ENCODE peak calls at places on chromosomes 5 and 9, in eight cellular contexts. L, F, R, E, X, M, D and Q are unnamed samples.

GRCh38 chr9:137141976-137142936 is 3.3 kb downstream of the GRIN1 start:
- DNase-seq in M (no peak), E (no peak), D (no peak), R (peak), F (no peak), X (no peak), L (no peak), Q (no peak)

GRCh38 chr5:153276151-153276550 is 214.3 kb upstream of the GRIA1 start:
- DNase-seq in F (no peak), L (no peak), X (peak), M (no peak), E (peak), R (peak), D (no peak), Q (peak)

GRCh38 chr9:18493361-18494015 is 19.5 kb downstream of the ADAMTSL1 start:
- DNase-seq in L (no peak), X (no peak), D (no peak), E (no peak), M (no peak), R (no peak), F (no peak), Q (no peak)

GRCh38 chr9:9299134-9299533 is 1313.7 kb downstream of the PTPRD start:
- DNase-seq in M (no peak), E (no peak), L (no peak), F (no peak), D (no peak), X (no peak), R (no peak), Q (no peak)

GRCh38 chr5:159448-160172 is 31.7 kb upstream of the LRRC14B start:
- DNase-seq in E (no peak), L (no peak), R (peak), D (no peak), M (peak), F (no peak), X (no peak), Q (no peak)

GRCh38 chr9:89606567-89607311 is 1.9 kb downstream of the GADD45G start:
- DNase-seq in M (no peak), R (peak), E (no peak), D (peak), X (peak), F (peak), L (no peak), Q (peak)

GRCh38 chr5:180287868-180288267 is 4.0 kb downstream of the MAPK9 start:
- DNase-seq in E (no peak), X (no peak), F (no peak), M (no peak), D (no peak), L (no peak), R (no peak), Q (no peak)

GRCh38 chr5:159208508-159209437 is 580 bp downstream of the RNF145 start:
- DNase-seq in E (peak), F (peak), D (no peak), L (no peak), M (no peak), X (peak), R (peak), Q (peak)

GRCh38 chr9:92767078-92768054 is 2.7 kb upstream of the BICD2 start:
- DNase-seq in E (no peak), F (no peak), X (no peak), D (no peak), L (no peak), M (no peak), R (no peak), Q (no peak)

GRCh38 chr9:9749591-9749990 is 863.2 kb downstream of the PTPRD start:
- DNase-seq in F (no peak), E (peak), L (no peak), D (no peak), X (no peak), M (no peak), R (no peak), Q (no peak)

GRCh38 chr5:77851229-77852067 is 75.3 kb upstream of the TBCA start:
- DNase-seq in X (peak), R (peak), E (no peak), F (peak), M (no peak), D (no peak), L (no peak), Q (peak)

GRCh38 chr9:125049212-125049611 is 94.1 kb downstream of the SCAI start:
- DNase-seq in E (no peak), D (no peak), R (no peak), M (no peak), L (no peak), F (no peak), X (peak), Q (no peak)

GRCh38 chr9:121858788-121859187 is 207.4 kb downstream of the DAB2IP start:
- DNase-seq in E (no peak), D (no peak), R (peak), M (no peak), F (no peak), X (no peak), L (no peak), Q (no peak)

GRCh38 chr5:1726956-1727355 is 72.7 kb downstream of the MRPL36 start:
- DNase-seq in D (no peak), M (no peak), F (no peak), X (no peak), L (no peak), E (no peak), R (peak), Q (no peak)

GRCh38 chr9:135786146-135786690 is 84.2 kb downstream of the KCNT1 start:
- DNase-seq in X (no peak), M (no peak), E (no peak), F (no peak), R (no peak), L (no peak), D (no peak), Q (no peak)

GRCh38 chr5:52786937-52787599 is 648 bp upstream of the ITGA1 start:
- DNase-seq in D (peak), R (peak), M (no peak), F (no peak), X (no peak), L (no peak), E (peak), Q (peak)

GRCh38 chr5:17228833-17229291 is 11.4 kb downstream of the BASP1 start:
- DNase-seq in X (no peak), M (no peak), E (no peak), L (peak), F (no peak), R (no peak), D (no peak), Q (no peak)

DNA sequence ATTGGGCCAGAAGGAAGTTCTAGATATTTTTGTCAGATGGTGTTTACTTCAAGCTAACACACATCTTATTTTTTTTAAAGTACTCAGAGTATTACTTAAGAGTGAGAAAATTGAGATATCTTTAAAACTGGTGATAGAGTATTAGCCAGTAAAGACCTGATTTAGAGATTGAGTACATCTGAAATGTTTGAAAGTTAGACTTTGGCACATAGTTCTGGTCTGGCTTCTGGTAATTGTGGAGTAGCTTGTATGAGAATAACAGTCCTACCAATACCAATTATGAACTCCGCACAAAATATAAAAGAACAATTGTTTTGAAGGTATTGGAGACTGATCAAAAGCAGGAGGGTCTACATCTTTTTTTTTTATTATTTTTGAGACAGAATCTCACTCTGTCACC is 44.5 kb upstream of the GLIPR2 start:
- DNase-seq in F (no peak), L (no peak), X (no peak), R (no peak), M (no peak), E (peak), D (no peak), Q (no peak)
- H3K27ac ChIP-seq in F (no peak), L (no peak), X (no peak), R (no peak), M (peak), E (no peak), D (no peak), Q (peak)

GRCh38 chr9:131679261-131680020 is 60.4 kb downstream of the RAPGEF1 start:
- DNase-seq in X (no peak), D (no peak), R (no peak), M (no peak), L (no peak), E (no peak), F (no peak), Q (no peak)
- H3K4me3 ChIP-seq in X (no peak), D (no peak), R (no peak), M (no peak), L (peak), E (no peak), F (no peak), Q (no peak)

DNA sequence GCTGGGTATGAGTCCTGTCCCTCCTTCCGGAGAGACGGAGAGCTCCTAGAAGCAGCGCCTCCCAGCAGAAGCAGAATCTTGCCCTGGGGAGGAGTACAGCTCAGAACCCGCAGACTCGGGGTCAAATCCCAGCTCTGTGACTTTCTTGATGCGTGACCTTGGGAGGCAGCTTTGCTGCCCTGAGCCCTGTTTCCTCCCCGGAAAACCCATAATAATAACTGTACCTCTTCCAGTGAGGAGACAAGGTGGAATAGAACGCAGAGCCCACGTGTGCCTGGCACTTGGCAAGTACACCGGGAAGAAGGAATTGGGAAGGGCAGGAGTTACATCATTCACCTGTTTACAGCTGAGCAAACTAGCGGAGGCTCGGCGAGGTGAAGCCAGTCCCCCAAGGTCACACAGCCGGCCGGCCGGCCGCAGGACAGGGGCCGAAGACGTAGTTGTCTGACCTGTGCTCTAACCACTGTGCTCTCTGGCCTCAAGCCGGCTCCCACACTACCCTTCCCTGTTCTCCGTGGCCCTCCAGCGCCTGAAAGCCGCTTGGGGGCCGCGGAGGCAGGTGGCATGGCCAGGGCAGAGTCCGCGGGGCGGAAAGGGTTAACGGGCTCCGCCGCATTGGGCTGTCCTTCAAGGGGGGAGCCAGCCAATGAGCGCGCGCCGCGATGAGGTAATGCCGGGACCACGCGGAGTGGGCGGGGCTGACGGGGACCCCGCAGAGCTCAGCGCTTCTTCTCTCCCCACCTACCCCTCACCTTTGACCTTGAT is 125.3 kb downstream of the C9orf50 start:
- DNase-seq in X (peak), D (peak), M (peak), E (no peak), R (peak), F (peak), L (no peak), Q (peak)
- H3K27ac ChIP-seq in X (no peak), D (peak), M (peak), E (no peak), R (peak), F (peak), L (no peak), Q (peak)

DNA sequence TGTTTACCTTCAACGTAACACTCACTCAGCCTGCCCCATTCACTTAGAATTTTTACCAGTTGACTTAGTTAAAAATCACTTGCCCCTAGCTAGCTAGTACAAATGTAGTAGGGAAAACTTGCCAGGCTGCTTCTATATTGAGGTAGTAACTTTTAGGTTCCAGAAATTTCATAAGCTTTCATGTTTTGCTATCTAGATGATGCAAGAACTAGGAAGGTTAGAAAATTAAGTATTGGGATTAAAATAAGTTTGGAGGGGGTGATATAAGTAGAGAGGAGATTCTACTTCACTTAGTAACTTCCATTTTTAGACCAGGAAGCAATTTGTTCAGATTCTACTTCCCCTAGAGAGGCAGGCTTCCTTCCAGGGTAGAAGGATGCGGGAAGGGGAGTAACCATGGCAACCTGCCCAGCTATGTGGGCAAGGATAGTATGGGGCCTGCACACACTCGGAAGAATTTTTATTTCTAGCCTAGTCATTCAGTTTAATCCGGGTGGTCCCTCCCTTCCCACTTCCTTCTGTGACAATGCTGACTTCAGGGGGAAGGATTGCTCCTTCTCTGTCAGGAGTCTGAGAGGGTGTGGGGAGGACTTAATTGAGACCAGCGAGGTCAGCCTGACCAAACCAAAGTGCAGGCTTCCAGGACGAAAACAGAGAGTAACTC is 4.2 kb downstream of the DAB2 start:
- DNase-seq in E (no peak), M (no peak), X (no peak), D (peak), L (no peak), R (no peak), F (peak), Q (peak)
- H3K4me3 ChIP-seq in E (no peak), M (peak), X (no peak), D (no peak), L (no peak), R (no peak), F (no peak), Q (no peak)

GRCh38 chr5:120538149-120538548 is 74.0 kb downstream of the PRR16 start:
- DNase-seq in R (no peak), M (no peak), F (no peak), D (no peak), L (no peak), E (no peak), X (no peak), Q (no peak)

GRCh38 chr5:120540097-120540496 is 76.0 kb downstream of the PRR16 start:
- DNase-seq in F (no peak), E (no peak), L (no peak), D (no peak), M (no peak), X (no peak), R (no peak), Q (no peak)

GRCh38 chr5:120539471-120539870 is 75.4 kb downstream of the PRR16 start:
- DNase-seq in E (no peak), D (no peak), M (no peak), L (no peak), F (no peak), X (no peak), R (no peak), Q (no peak)

GRCh38 chr5:120535900-120536299 is 71.8 kb downstream of the PRR16 start:
- DNase-seq in E (no peak), D (no peak), M (no peak), F (no peak), R (no peak), X (no peak), L (no peak), Q (no peak)

DNA sequence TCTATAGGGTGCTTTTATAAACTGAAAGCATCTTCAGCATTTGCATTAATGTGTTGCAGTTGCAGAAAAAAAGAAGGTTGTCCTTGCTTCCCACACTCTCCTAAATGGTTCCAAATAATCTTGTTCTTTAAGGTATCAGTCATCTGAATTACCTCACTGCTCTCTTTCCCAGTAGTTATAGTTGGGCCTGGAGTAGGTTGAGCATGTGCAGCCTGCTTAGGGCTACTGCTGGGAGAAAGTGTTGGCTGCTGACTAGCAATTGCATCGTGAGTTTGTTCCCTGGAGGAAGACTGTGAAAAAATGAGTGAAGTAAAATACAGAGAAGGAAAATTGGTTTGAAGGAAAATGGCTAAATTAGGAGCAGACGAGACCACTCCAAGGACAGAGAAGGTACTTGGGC is 74.5 kb downstream of the PRR16 start:
- DNase-seq in R (no peak), D (no peak), L (no peak), X (no peak), E (no peak), F (no peak), M (no peak), Q (no peak)
- H3K27ac ChIP-seq in R (no peak), D (peak), L (no peak), X (no peak), E (no peak), F (no peak), M (peak), Q (no peak)

DNA sequence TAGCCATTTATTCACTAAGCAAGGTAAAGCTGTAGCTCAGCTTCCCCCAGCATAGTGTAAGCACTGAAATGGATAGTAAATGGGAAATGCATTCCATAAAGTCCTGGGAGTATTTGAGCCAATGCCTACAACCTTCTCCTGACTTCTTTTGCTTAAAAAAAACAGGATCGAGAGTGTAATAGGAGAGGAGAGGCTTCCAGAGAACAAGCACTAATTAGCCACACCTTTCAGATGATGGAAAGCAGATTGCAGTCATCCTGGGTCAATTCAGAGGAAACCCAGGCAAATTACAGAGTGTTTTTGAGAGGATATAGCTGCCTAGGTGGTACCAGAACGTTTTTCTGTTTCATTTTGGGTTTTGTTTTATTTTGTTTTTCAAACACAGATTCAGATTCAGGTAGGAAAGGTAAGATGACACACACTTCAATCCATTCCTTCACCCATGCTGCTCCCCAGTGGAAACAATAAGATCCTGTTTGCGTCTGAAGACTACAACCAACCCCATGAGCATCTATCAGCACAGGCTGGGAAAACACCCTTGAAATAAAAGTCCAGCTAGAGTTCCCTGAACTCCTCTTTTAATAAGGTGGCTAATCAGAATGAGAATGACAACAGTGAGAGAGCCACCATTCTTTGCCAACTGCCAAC is 95.6 kb downstream of the RFK start:
- DNase-seq in E (no peak), R (peak), F (no peak), D (no peak), M (no peak), X (no peak), L (no peak), Q (no peak)
- H3K4me3 ChIP-seq in E (no peak), R (no peak), F (no peak), D (no peak), M (no peak), X (no peak), L (no peak), Q (no peak)

GRCh38 chr5:9045946-9046345 is 499.9 kb downstream of the SEMA5A start:
- DNase-seq in R (no peak), F (no peak), L (no peak), E (no peak), X (no peak), M (no peak), D (no peak), Q (no peak)
- H3K27ac ChIP-seq in R (no peak), F (no peak), L (no peak), E (no peak), X (no peak), M (peak), D (peak), Q (no peak)